ENCODE peak calls at places on chromosomes 11 and 22, in ten cellular contexts. Y, J, N, A, W, F, H, G, X and S are unnamed samples.

GRCh38 chr11:14418801-14419417 is 59.9 kb upstream of the RRAS2 start:
- DNase-seq in Y (peak; percentile 2), J (no peak), N (peak; percentile 9), A (no peak), W (peak; percentile 46), F (no peak), H (no peak), G (no peak), X (no peak), S (no peak)

GRCh38 chr11:47415949-47416472 is 7.6 kb downstream of the SLC39A13 start:
- DNase-seq in Y (no peak), J (no peak), N (no peak), A (peak; percentile 94), W (no peak), F (no peak), H (no peak), G (no peak), X (peak; percentile 94), S (no peak)

GRCh38 chr22:42797021-42797420 is 60.1 kb downstream of the ARFGAP3 start:
- DNase-seq in Y (no peak), J (no peak), N (no peak), A (no peak), W (no peak), F (no peak), H (no peak), G (no peak), X (peak; percentile 73), S (no peak)

GRCh38 chr11:83511646-83512045 is 225.5 kb upstream of the CCDC90B start:
- DNase-seq in Y (no peak), J (no peak), N (peak; percentile 33), A (no peak), W (no peak), F (no peak), H (no peak), G (no peak), X (no peak), S (no peak)

GRCh38 chr11:117830072-117830471 is 5.5 kb upstream of the FXYD2 start:
- DNase-seq in Y (no peak), J (no peak), N (no peak), A (no peak), W (no peak), F (no peak), H (no peak), G (no peak), X (peak; percentile 79), S (no peak)

GRCh38 chr22:41833369-41834004 is 582 bp downstream of the SREBF2 start:
- DNase-seq in Y (peak; percentile 55), J (peak; percentile 45), N (peak; percentile 40), A (peak; percentile 15), W (peak; percentile 72), F (peak; percentile 75), H (peak; percentile 40), G (peak; percentile 12), X (peak; percentile 84), S (peak; percentile 26)

GRCh38 chr11:115476463-115477286 is 27.5 kb downstream of the CADM1 start:
- DNase-seq in Y (no peak), J (no peak), N (peak; percentile 61), A (no peak), W (no peak), F (no peak), H (no peak), G (no peak), X (no peak), S (no peak)

GRCh38 chr11:34926101-34926830 is 9.8 kb downstream of the PDHX start:
- DNase-seq in Y (peak; percentile 58), J (peak; percentile 63), N (peak; percentile 9), A (peak; percentile 25), W (no peak), F (no peak), H (no peak), G (no peak), X (no peak), S (no peak)

GRCh38 chr11:82701847-82702520 is 31.7 kb downstream of the FAM181B start:
- DNase-seq in Y (peak; percentile 41), J (peak; percentile 68), N (peak; percentile 17), A (peak; percentile 43), W (peak; percentile 53), F (no peak), H (no peak), G (no peak), X (no peak), S (no peak)

GRCh38 chr22:34001701-34002466 is 81.6 kb upstream of the LARGE1 start:
- DNase-seq in Y (no peak), J (no peak), N (no peak), A (no peak), W (no peak), F (no peak), H (no peak), G (no peak), X (no peak), S (no peak)

GRCh38 chr11:93728792-93729128 is 12.5 kb downstream of the TAF1D start:
- DNase-seq in Y (peak; percentile 10), J (no peak), N (no peak), A (no peak), W (no peak), F (no peak), H (no peak), G (no peak), X (no peak), S (no peak)

GRCh38 chr11:83191491-83191890 is 2.0 kb upstream of the ANKRD42 start:
- DNase-seq in Y (no peak), J (no peak), N (no peak), A (no peak), W (no peak), F (no peak), H (no peak), G (no peak), X (no peak), S (no peak)

GRCh38 chr11:134644489-134645456 is 232.7 kb upstream of the B3GAT1 start:
- DNase-seq in Y (no peak), J (no peak), N (peak; percentile 56), A (no peak), W (no peak), F (no peak), H (no peak), G (no peak), X (no peak), S (no peak)

GRCh38 chr11:125179895-125180294 is 15.3 kb downstream of the PKNOX2 start:
- DNase-seq in Y (no peak), J (no peak), N (no peak), A (no peak), W (no peak), F (no peak), H (no peak), G (no peak), X (no peak), S (no peak)

GRCh38 chr11:96622026-96622634 is 232.3 kb downstream of the JRKL start:
- DNase-seq in Y (no peak), J (no peak), N (no peak), A (no peak), W (no peak), F (no peak), H (no peak), G (no peak), X (no peak), S (no peak)

GRCh38 chr11:67262731-67263675 is 3.3 kb upstream of the GRK2 start:
- DNase-seq in Y (peak; percentile 87), J (peak; percentile 89), N (peak; percentile 77), A (peak; percentile 98), W (peak; percentile 80), F (peak; percentile 77), H (no peak), G (no peak), X (peak; percentile 93), S (no peak)

GRCh38 chr11:119426142-119426541 is 3.2 kb upstream of the THY1 start:
- DNase-seq in Y (no peak), J (no peak), N (no peak), A (no peak), W (no peak), F (no peak), H (no peak), G (no peak), X (no peak), S (no peak)

GRCh38 chr22:19942886-19943664 is 1.5 kb upstream of the TXNRD2 start:
- DNase-seq in Y (peak; percentile 54), J (peak; percentile 61), N (no peak), A (peak; percentile 51), W (no peak), F (no peak), H (no peak), G (no peak), X (peak; percentile 75), S (no peak)

GRCh38 chr22:17581631-17582030 is 18.3 kb downstream of the SLC25A18 start:
- DNase-seq in Y (no peak), J (no peak), N (no peak), A (no peak), W (no peak), F (no peak), H (no peak), G (no peak), X (peak; percentile 52), S (no peak)

GRCh38 chr11:128179049-128179448 is 408.3 kb downstream of the ETS1 start:
- DNase-seq in Y (no peak), J (peak; percentile 40), N (peak; percentile 26), A (no peak), W (no peak), F (no peak), H (no peak), G (no peak), X (no peak), S (no peak)

GRCh38 chr11:128471138-128471661 is 116.2 kb downstream of the ETS1 start:
- DNase-seq in Y (peak; percentile 96), J (no peak), N (no peak), A (no peak), W (no peak), F (no peak), H (no peak), G (no peak), X (no peak), S (no peak)

GRCh38 chr11:122440783-122441701 is 214.5 kb upstream of the UBASH3B start:
- DNase-seq in Y (no peak), J (peak; percentile 59), N (peak; percentile 74), A (no peak), W (no peak), F (peak; percentile 47), H (no peak), G (no peak), X (peak; percentile 83), S (no peak)

GRCh38 chr11:69200331-69201047 is 44.8 kb downstream of the SMIM38 start:
- DNase-seq in Y (no peak), J (no peak), N (no peak), A (no peak), W (no peak), F (no peak), H (no peak), G (no peak), X (peak; percentile 74), S (no peak)

GRCh38 chr11:87101956-87102355 is 64.2 kb downstream of the TMEM135 start:
- DNase-seq in Y (no peak), J (no peak), N (no peak), A (no peak), W (no peak), F (no peak), H (no peak), G (no peak), X (no peak), S (no peak)

GRCh38 chr11:111770581-111771134 is 4.5 kb upstream of the PPP2R1B start:
- DNase-seq in Y (no peak), J (no peak), N (no peak), A (no peak), W (no peak), F (no peak), H (no peak), G (no peak), X (no peak), S (no peak)